ENCODE peak calls at places on chromosomes 5 and 9, in eight cellular contexts. C is tibial nerve, X is stomach, R is HCT116, N is uterus, V is adrenal gland, F is ovary, A is transverse colon. W is an unnamed sample.

GRCh38 chr5:176675676-176676360 is 28.5 kb downstream of the TSPAN17 start:
- DNase-seq in C (no peak), X (no peak), R (peak; percentile 57), N (no peak), V (no peak), F (no peak), A (no peak), W (no peak)

GRCh38 chr9:113526231-113526746 is 62.8 kb downstream of the RGS3 start:
- DNase-seq in C (no peak), X (no peak), R (no peak), N (no peak), V (no peak), F (no peak), A (no peak), W (no peak)

GRCh38 chr5:149846021-149846420 is 98.6 kb downstream of the PDE6A start:
- DNase-seq in C (no peak), X (no peak), R (no peak), N (no peak), V (no peak), F (no peak), A (no peak), W (no peak)

GRCh38 chr9:128503870-128504269 is 649 bp upstream of the GLE1 start:
- DNase-seq in C (no peak), X (no peak), R (no peak), N (peak; percentile 28), V (peak; percentile 48), F (peak; percentile 47), A (peak; percentile 32), W (peak; percentile 42)

GRCh38 chr9:34522091-34522887 is 501 bp downstream of the ENHO start:
- DNase-seq in C (no peak), X (no peak), R (no peak), N (no peak), V (no peak), F (peak; percentile 34), A (no peak), W (no peak)

GRCh38 chr5:31776976-31777651 is 138.2 kb downstream of the PDZD2 start:
- DNase-seq in C (no peak), X (no peak), R (no peak), N (no peak), V (no peak), F (no peak), A (no peak), W (no peak)

GRCh38 chr9:113720495-113720894 is 155.6 kb upstream of the ZNF618 start:
- DNase-seq in C (no peak), X (no peak), R (no peak), N (no peak), V (no peak), F (no peak), A (no peak), W (no peak)

GRCh38 chr5:154302181-154302580 is 111.6 kb downstream of the GALNT10 start:
- DNase-seq in C (no peak), X (peak; percentile 73), R (no peak), N (peak; percentile 24), V (no peak), F (peak; percentile 73), A (no peak), W (peak; percentile 78)

GRCh38 chr5:150302301-150303069 is at the start of gene ARSI:
- DNase-seq in C (no peak), X (no peak), R (no peak), N (peak; percentile 86), V (no peak), F (peak; percentile 62), A (peak; percentile 40), W (peak; percentile 27)

GRCh38 chr5:176319827-176320554 is 41.6 kb downstream of the KIAA1191 start:
- DNase-seq in C (no peak), X (no peak), R (peak; percentile 10), N (no peak), V (no peak), F (no peak), A (no peak), W (no peak)

GRCh38 chr9:37984672-37985611 is 81.0 kb upstream of the SLC25A51 start:
- DNase-seq in C (no peak), X (no peak), R (no peak), N (no peak), V (peak; percentile 86), F (no peak), A (peak; percentile 67), W (peak; percentile 41)

GRCh38 chr5:149464796-149465489 is 85.9 kb upstream of the IL17B start:
- DNase-seq in C (no peak), X (no peak), R (no peak), N (no peak), V (peak; percentile 86), F (peak; percentile 63), A (peak; percentile 65), W (peak; percentile 25)

GRCh38 chr5:39427225-39427624 is 2.4 kb upstream of the DAB2 start:
- DNase-seq in C (no peak), X (no peak), R (no peak), N (no peak), V (no peak), F (no peak), A (no peak), W (no peak)

DNA sequence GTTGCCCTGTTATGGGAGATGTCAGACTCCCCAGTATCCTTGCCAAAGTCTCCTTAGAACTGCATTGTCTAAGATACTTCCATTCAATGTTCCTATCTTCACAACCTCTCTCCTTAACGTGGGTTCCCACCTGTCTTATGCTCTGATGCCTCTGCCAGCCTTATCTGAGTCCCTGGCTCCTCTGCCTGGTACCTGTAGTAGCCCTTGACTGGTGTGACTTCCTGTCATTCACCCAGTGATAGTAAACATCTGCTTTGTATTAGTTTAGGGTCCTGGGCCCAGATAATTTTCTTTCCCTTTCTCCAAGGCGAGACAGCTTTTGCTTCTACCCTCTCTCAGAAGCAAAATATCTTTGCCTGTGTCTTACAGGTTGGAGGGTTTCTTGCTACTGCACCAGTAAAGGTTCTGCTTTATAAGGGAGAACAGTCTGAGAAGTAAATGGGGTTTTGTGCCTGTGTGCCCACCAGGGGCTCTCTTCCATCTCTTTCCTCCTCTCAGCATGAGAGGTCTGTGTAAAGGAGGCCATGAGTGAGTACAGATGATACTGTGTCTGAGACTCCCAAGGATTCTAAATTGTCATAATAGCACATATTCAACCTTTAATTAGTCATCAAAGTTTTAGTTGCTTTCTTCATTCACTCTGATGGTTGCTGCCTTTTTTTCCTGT is 220.8 kb downstream of the PRR16 start:
- DNase-seq in C (no peak), X (no peak), R (no peak), N (no peak), V (no peak), F (no peak), A (no peak), W (no peak)
- TF ChIP-seq CTCF in C (no peak), X (no peak), R (peak; percentile 36), N (no peak), V (no peak), F (no peak), A (no peak), W (no peak)

DNA sequence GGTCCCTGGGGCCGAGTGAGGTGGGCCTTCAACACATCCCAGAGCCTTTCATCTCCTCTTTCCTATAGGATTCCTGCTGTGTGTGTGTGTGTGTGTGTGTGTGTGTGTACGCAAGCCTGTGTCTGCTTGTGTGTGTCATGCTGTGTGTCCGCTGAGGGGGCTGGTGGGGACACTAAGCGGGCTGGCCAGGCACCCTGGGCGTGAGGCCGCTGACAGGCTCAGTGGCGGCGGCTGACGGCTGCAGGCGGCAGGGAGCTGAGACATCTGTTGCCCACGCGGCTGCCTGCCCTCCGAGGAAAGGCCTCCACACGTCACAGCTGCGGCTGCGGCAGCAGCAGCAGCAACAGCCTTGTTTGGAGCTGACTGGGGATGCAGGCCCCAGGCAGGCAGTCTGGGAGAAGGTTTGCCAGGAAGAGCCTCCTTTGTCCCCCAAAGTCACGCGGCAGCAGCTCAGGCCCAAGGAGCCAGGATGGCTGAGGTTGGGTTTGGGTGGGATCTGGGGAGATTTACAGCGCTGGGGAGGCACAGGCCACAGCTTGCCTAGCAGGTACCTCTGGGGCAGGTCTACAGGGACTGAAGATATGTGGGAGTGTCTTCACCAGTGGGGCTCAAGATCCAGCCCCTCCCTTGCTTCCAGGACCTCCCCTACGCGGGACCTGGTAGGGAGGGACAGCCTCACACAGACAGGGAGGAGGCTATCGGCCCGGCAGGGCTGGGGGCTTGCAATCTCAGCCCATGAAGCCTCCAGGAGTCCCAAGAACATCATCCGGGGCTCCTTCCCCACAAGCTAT is 1.8 kb downstream of the PDLIM4 start:
- DNase-seq in C (peak; percentile 52), X (peak; percentile 16), R (no peak), N (peak; percentile 76), V (no peak), F (peak; percentile 79), A (peak; percentile 56), W (peak; percentile 52)
- TF ChIP-seq POLR2A in C (peak; percentile 23), X (no peak), R (no peak), N (peak; percentile 30), V (peak; percentile 28), F (peak; percentile 34), A (peak; percentile 58), W (no peak)

DNA sequence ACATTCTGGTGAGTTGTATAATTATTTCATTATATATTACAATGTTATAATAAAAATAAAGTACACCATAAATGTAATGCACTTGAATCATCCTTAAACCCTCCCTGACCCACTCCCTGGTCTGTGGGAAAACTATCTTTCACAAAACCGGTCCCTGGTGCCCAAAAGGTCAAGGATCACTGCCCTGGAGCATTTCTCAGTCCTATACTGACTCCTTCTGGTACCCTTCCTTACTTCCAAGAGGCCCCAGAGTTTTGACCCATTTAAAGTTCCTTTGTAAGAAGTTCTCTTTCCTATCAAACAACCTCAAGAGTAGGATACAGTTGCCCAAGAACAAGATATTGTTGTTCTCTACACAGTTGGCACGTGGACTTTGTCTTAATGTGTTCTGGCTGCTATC is 88.9 kb upstream of the TRPM3 start:
- DNase-seq in C (no peak), X (no peak), R (no peak), N (no peak), V (no peak), F (no peak), A (no peak), W (no peak)
- TF ChIP-seq CTCF in C (no peak), X (no peak), R (no peak), N (no peak), V (no peak), F (no peak), A (no peak), W (no peak)

DNA sequence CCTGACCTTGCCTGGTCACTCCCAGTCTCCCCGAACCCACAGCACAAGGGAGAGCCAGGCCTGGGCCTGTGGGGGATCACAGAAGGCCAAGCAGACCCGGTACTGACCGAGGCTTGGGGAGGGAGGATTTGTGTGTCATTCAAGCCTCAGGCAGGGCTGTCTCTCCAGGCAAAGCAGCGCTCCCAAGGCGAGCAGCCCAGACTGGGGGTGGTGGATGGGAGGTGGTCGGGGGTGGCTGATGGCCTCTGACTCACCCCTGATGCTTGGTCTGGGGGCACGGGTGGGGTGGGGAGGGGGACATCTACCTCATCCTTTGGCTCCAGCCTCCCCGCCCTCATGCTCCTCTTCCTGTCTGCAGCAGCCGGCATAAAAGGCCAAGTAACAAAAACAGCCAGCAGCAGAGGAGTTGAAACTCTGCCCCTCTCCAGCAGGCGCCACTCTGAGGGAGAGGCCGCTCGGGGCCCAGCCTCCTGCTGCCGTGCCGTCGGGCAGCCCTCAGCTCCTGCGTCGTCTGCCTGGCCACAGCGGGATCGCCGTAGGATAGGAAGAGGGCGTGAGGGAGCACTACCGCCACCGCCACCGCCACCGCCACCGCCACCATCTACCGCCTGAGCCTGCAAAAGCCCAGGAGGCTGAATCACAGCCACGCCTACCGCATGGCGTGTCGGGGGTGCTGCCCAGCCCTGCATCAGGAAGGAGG is 166.0 kb downstream of the OLFM1 start:
- DNase-seq in C (no peak), X (no peak), R (peak; percentile 23), N (no peak), V (no peak), F (no peak), A (no peak), W (no peak)
- TF ChIP-seq POLR2A in C (no peak), X (no peak), R (no peak), N (no peak), V (no peak), F (no peak), A (no peak), W (no peak)

W was measured in body of pancreas.